ENCODE peak calls at places on chromosomes 7 and 10, in four cellular contexts. Q, O, W and G are unnamed samples.
A peak's percentile ranks its signal among the peaks of the same experiment; 100 is the strongest.

GRCh38 chr10:36602374-36602773 is 523.0 kb upstream of the ANKRD30A start:
- DNase-seq in Q (peak; percentile 76), O (peak; percentile 81), W (no peak), G (no peak)

GRCh38 chr7:74598558-74598957 is 59.0 kb upstream of the GTF2I start:
- DNase-seq in Q (no peak), O (peak; percentile 79), W (no peak), G (no peak)

GRCh38 chr10:44284198-44285084 is 100.5 kb downstream of the CXCL12 start:
- DNase-seq in Q (no peak), O (no peak), W (no peak), G (no peak)

GRCh38 chr7:92650391-92650790 is 60.2 kb upstream of the FAM133B start:
- DNase-seq in Q (no peak), O (no peak), W (no peak), G (no peak)

GRCh38 chr7:79461660-79462059 is 8.2 kb upstream of the MAGI2 start:
- DNase-seq in Q (peak; percentile 97), O (peak; percentile 82), W (no peak), G (no peak)

GRCh38 chr7:130489140-130489967 is 2.5 kb upstream of the MEST start:
- DNase-seq in Q (no peak), O (no peak), W (no peak), G (no peak)

GRCh38 chr7:111047595-111047994 is 43.3 kb upstream of the LRRN3 start:
- DNase-seq in Q (no peak), O (no peak), W (no peak), G (no peak)

GRCh38 chr7:150405584-150406310 is 26.6 kb downstream of the ZNF775 start:
- DNase-seq in Q (no peak), O (peak; percentile 22), W (no peak), G (no peak)

GRCh38 chr10:86758231-86759072 is 2.0 kb downstream of the BMPR1A start:
- DNase-seq in Q (peak; percentile 43), O (peak; percentile 46), W (no peak), G (no peak)

GRCh38 chr7:39746162-39746782 is 122.9 kb downstream of the RALA start:
- DNase-seq in Q (peak; percentile 66), O (peak; percentile 87), W (peak; percentile 46), G (peak; percentile 62)

GRCh38 chr7:150823010-150823409 is 22.4 kb downstream of the TMEM176A start:
- DNase-seq in Q (no peak), O (peak; percentile 50), W (no peak), G (no peak)

GRCh38 chr7:140314571-140315480 is 83.5 kb downstream of the SLC37A3 start:
- DNase-seq in Q (peak; percentile 3), O (peak; percentile 24), W (no peak), G (no peak)

GRCh38 chr7:116607299-116607698 is 64.7 kb upstream of the MET start:
- DNase-seq in Q (no peak), O (no peak), W (no peak), G (no peak)

GRCh38 chr10:117163061-117163953 is 25.2 kb upstream of the VAX1 start:
- DNase-seq in Q (no peak), O (no peak), W (no peak), G (no peak)

GRCh38 chr7:157021071-157021891 is 10.8 kb upstream of the MNX1 start:
- DNase-seq in Q (no peak), O (no peak), W (no peak), G (no peak)

GRCh38 chr10:6464862-6465430 is 115.1 kb downstream of the PRKCQ start:
- DNase-seq in Q (no peak), O (no peak), W (no peak), G (no peak)

GRCh38 chr10:43212043-43212721 is 54.7 kb downstream of the RASGEF1A start:
- DNase-seq in Q (no peak), O (no peak), W (no peak), G (no peak)

GRCh38 chr10:71089162-71089561 is 123.2 kb upstream of the UNC5B start:
- DNase-seq in Q (no peak), O (no peak), W (no peak), G (peak; percentile 27)

GRCh38 chr7:143285806-143286521 is 1.2 kb downstream of the TMEM139 start:
- DNase-seq in Q (no peak), O (no peak), W (no peak), G (no peak)

GRCh38 chr7:25272265-25272664 is 44.0 kb upstream of the NPVF start:
- DNase-seq in Q (peak; percentile 67), O (no peak), W (no peak), G (no peak)

GRCh38 chr10:14971867-14972448 is 12.8 kb downstream of the MEIG1 start:
- DNase-seq in Q (peak; percentile 24), O (peak; percentile 9), W (no peak), G (peak; percentile 63)

GRCh38 chr10:104642311-104643022 is 1.4 kb downstream of the SORCS3 start:
- DNase-seq in Q (peak; percentile 10), O (peak; percentile 17), W (no peak), G (no peak)

GRCh38 chr7:30865821-30866220 is 45.8 kb upstream of the AQP1 start:
- DNase-seq in Q (no peak), O (no peak), W (no peak), G (no peak)